ENCODE peak calls at places on chromosome 7, in seven cellular contexts. W is left lung, T is tibial nerve, R is right cardiac atrium, M is SJSA1, X is tibial artery, J is PC-3. U is an unnamed sample. For H3K4me1, the result is how much of the 10 kb centered on the place peaks cover.

GRCh38 chr7:4093492-4093891 is 588.6 kb upstream of the FOXK1 start:
- DNase-seq in M (no peak), W (no peak), J (no peak), X (no peak), R (no peak), T (no peak), U (no peak)

GRCh38 chr7:28136420-28136819 is 44.2 kb downstream of the JAZF1 start:
- DNase-seq in W (no peak), T (no peak), X (no peak), J (no peak), M (no peak), R (no peak), U (no peak)

GRCh38 chr7:24819916-24820689 is 62.8 kb upstream of the GSDME start:
- DNase-seq in J (peak), M (peak), T (peak), R (peak), W (peak), X (peak), U (peak)

GRCh38 chr7:39536926-39537325 is 29.3 kb upstream of the YAE1 start:
- DNase-seq in W (no peak), T (no peak), M (no peak), J (no peak), X (no peak), R (no peak), U (no peak)

GRCh38 chr7:36161996-36162395 is 8.9 kb downstream of the EEPD1 start:
- DNase-seq in M (no peak), R (no peak), J (peak), W (no peak), X (no peak), T (no peak), U (no peak)

GRCh38 chr7:90821961-90822620 is 226.0 kb downstream of the CDK14 start:
- DNase-seq in T (no peak), W (no peak), X (no peak), R (no peak), J (no peak), M (no peak), U (no peak)

GRCh38 chr7:154519229-154519628 is 467.0 kb downstream of the DPP6 start:
- DNase-seq in J (no peak), R (no peak), X (no peak), M (no peak), T (no peak), W (no peak), U (no peak)

GRCh38 chr7:21941570-21942224 is 4.0 kb downstream of the CDCA7L start:
- DNase-seq in W (no peak), T (no peak), R (no peak), M (no peak), X (no peak), J (peak), U (no peak)

GRCh38 chr7:46696741-46697140 is 775.7 kb upstream of the IGFBP3 start:
- DNase-seq in R (no peak), T (no peak), W (no peak), M (no peak), J (no peak), X (no peak), U (no peak)

GRCh38 chr7:84209006-84209405 is 14.4 kb upstream of the SEMA3A start:
- DNase-seq in J (no peak), M (no peak), R (no peak), X (no peak), T (no peak), W (no peak), U (no peak)

GRCh38 chr7:464712-465461 is 54.8 kb downstream of the PDGFA start:
- DNase-seq in M (peak), W (peak), T (no peak), R (no peak), J (no peak), X (peak), U (peak)

GRCh38 chr7:98354052-98354451 is 46.8 kb downstream of the BAIAP2L1 start:
- DNase-seq in M (no peak), T (no peak), J (peak), X (no peak), R (no peak), W (no peak), U (no peak)

GRCh38 chr7:7693881-7694280 is 24.5 kb downstream of the RPA3 start:
- DNase-seq in W (no peak), M (peak), R (no peak), X (no peak), J (peak), T (no peak), U (no peak)

GRCh38 chr7:155130493-155130892 is 60.4 kb downstream of the HTR5A start:
- DNase-seq in W (no peak), X (no peak), R (no peak), T (no peak), M (no peak), J (no peak), U (no peak)

GRCh38 chr7:24786941-24787340 is 29.7 kb upstream of the GSDME start:
- DNase-seq in M (peak), W (peak), J (peak), T (no peak), R (no peak), X (no peak), U (peak)

GRCh38 chr7:100035865-100036264 is 13.7 kb upstream of the ZSCAN21 start:
- DNase-seq in W (no peak), X (no peak), R (no peak), M (no peak), J (no peak), T (no peak), U (no peak)

GRCh38 chr7:114922652-114923402 is 933 bp downstream of the MDFIC start:
- DNase-seq in R (peak), J (peak), T (peak), M (peak), X (peak), W (peak), U (peak)

GRCh38 chr7:43646603-43647313 is 63.9 kb downstream of the STK17A start:
- DNase-seq in R (peak), J (peak), M (peak), T (no peak), W (no peak), X (peak), U (no peak)

GRCh38 chr7:28768577-28769147 is 189.5 kb downstream of the TRIL start:
- DNase-seq in M (no peak), J (peak), X (no peak), T (no peak), W (no peak), R (no peak), U (no peak)

GRCh38 chr7:107962817-107963216 is 40.1 kb downstream of the LAMB1 start:
- DNase-seq in T (no peak), M (no peak), R (no peak), X (no peak), J (no peak), W (no peak), U (no peak)

GRCh38 chr7:151309306-151309705 is 32.3 kb upstream of the NUB1 start:
- DNase-seq in X (no peak), M (no peak), T (no peak), R (no peak), J (no peak), W (no peak), U (no peak)

GRCh38 chr7:50954716-50955115 is 172.0 kb upstream of the GRB10 start:
- DNase-seq in R (no peak), W (no peak), M (no peak), X (no peak), T (no peak), J (no peak), U (no peak)

GRCh38 chr7:82017334-82017943 is 247.6 kb upstream of the HGF start:
- DNase-seq in J (peak), W (no peak), M (peak), X (no peak), R (no peak), T (no peak), U (no peak)

GRCh38 chr7:33145174-33145573 is 15.8 kb downstream of the BBS9 start:
- DNase-seq in J (no peak), W (no peak), R (no peak), T (no peak), M (no peak), X (no peak), U (no peak)

GRCh38 chr7:149458235-149458634 is 2.6 kb downstream of the ZNF777 start:
- DNase-seq in T (no peak), M (peak), X (no peak), J (no peak), W (no peak), R (no peak), U (no peak)

GRCh38 chr7:3272691-3273141 is 28.3 kb upstream of the SDK1 start:
- DNase-seq in J (peak), X (no peak), R (no peak), T (no peak), M (peak), W (no peak), U (no peak)

GRCh38 chr7:52911326-52911725 is 124.1 kb upstream of the POM121L12 start:
- DNase-seq in W (no peak), J (no peak), R (no peak), M (no peak), X (no peak), T (no peak), U (no peak)

GRCh38 chr7:107995184-107996071 is 7.5 kb downstream of the LAMB1 start:
- DNase-seq in J (peak), W (no peak), M (peak), T (peak), R (no peak), X (no peak), U (no peak)

GRCh38 chr7:1603346-1604211 is 33.7 kb upstream of the PSMG3 start:
- DNase-seq in M (no peak), W (no peak), R (no peak), J (no peak), X (no peak), T (no peak), U (no peak)

GRCh38 chr7:50962962-50963374 is 180.3 kb upstream of the GRB10 start:
- DNase-seq in R (peak), W (peak), X (no peak), M (peak), T (peak), J (peak), U (peak)

GRCh38 chr7:124171068-124171467 is 138.2 kb upstream of the TMEM229A start:
- DNase-seq in J (peak), W (no peak), M (no peak), R (no peak), X (no peak), T (no peak), U (peak)

DNA sequence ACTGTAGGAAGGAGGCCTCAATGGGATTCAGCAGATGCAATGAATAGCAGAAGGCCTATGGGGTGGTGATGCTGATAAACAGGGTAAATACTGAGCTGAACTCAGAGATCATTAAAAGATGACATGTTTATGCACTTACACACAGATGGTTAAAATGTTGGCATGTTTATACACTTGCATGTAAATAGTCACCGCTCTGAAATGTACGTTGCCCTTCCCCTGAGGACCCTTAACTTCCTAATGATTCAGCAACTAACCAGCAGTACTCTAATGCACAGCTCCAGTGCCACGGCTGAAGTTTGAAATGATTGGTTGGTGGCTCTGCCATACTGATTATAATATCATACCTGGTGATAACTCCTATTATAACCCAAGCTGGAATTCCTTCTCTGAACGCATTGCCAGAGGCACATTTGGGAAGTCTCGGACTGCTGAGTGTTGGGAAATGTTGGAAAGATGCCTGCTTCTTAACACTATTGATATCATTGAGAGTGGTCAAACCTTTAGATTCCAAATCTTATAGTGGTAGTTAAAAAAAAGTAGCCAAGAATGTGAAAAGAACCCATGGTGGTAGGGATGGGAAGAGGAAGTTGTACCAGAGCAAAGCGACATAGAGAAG is 3.7 kb upstream of the CAV1 start:
- DNase-seq in X (no peak), M (no peak), R (no peak), W (no peak), T (no peak), J (peak), U (no peak)
- H3K4me1 ChIP-seq in X (under half), M (under half), R (under half), W (under half), T (under half), J (under half), U (under half)

GRCh38 chr7:16814987-16815386 is 10.2 kb upstream of the AGR2 start:
- DNase-seq in J (no peak), M (no peak), T (no peak), R (no peak), W (no peak), X (no peak), U (no peak)
- H3K4me1 ChIP-seq in J (half or more), M (under half), T (under half), R (under half), W (under half), X (under half), U (under half)

GRCh38 chr7:31995134-31995533 is 75.1 kb downstream of the PDE1C start:
- DNase-seq in X (no peak), R (no peak), M (no peak), T (no peak), W (no peak), J (peak), U (no peak)

GRCh38 chr7:31997423-31997822 is 72.8 kb downstream of the PDE1C start:
- DNase-seq in J (no peak), R (no peak), T (no peak), M (no peak), X (no peak), W (no peak), U (no peak)

GRCh38 chr7:31986878-31987518 is 83.2 kb downstream of the PDE1C start:
- DNase-seq in R (no peak), J (peak), M (peak), T (no peak), X (no peak), W (no peak), U (no peak)

GRCh38 chr7:31991406-31991805 is 78.8 kb downstream of the PDE1C start:
- DNase-seq in M (no peak), T (no peak), R (no peak), X (no peak), W (no peak), J (no peak), U (no peak)

DNA sequence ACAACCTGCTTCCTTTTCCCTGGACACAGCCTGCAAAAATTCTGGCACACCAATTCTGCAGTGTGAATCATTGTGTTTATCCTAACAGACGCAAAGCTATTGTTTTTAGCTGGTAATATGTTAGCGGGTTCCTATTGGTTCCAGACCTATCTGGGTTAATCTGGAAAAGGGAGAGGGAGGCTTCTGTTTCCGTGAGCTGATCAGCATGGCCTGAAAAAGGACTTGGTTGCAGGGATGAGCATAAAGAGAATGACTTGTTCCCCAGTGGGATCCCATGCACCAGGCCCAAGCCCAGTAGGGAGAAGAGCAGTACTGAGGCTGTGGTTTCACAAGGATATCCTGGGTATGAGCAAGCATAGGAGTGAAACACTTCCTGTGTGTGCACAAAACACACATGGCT is 78.4 kb downstream of the PDE1C start:
- DNase-seq in T (no peak), M (no peak), X (no peak), R (no peak), W (no peak), J (peak), U (no peak)
- H3K4me1 ChIP-seq in T (under half), M (under half), X (under half), R (under half), W (under half), J (under half), U (under half)

GRCh38 chr7:76328390-76328789 is 25.9 kb downstream of the HSPB1 start:
- DNase-seq in M (no peak), W (no peak), J (no peak), R (no peak), X (no peak), T (no peak), U (no peak)

GRCh38 chr7:76325092-76325491 is 22.6 kb downstream of the HSPB1 start:
- DNase-seq in M (no peak), W (peak), X (no peak), R (no peak), T (no peak), J (no peak), U (no peak)

GRCh38 chr7:76326646-76327233 is 24.3 kb downstream of the HSPB1 start:
- DNase-seq in M (peak), R (no peak), T (no peak), W (no peak), X (no peak), J (peak), U (no peak)

GRCh38 chr7:76327610-76328009 is 25.1 kb downstream of the HSPB1 start:
- DNase-seq in M (no peak), T (no peak), J (no peak), W (no peak), R (no peak), X (no peak), U (no peak)

DNA sequence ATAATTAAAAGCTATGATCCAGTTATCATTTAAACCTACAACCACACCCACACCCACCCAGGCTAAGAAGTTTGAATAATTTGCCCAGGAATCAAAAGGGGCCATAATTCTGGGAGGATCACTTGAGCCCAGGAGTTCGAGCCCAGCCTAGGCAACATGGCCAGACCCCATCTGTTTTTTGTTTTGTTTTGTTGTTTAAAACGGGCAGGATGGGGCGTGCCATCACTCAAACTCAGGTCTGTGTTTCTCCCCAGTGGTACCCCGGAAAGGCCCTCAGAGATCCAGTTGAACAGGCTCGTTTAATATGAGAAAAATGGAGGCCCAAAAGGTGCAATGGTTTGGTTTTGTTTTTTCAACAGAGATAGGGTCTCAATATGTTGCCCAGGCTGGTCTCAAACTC is 23.3 kb downstream of the HSPB1 start:
- DNase-seq in J (no peak), W (peak), T (no peak), R (no peak), X (no peak), M (no peak), U (no peak)
- H3K4me1 ChIP-seq in J (under half), W (under half), T (under half), R (under half), X (under half), M (under half), U (half or more)

GRCh38 chr7:44984478-44984758 is 5.6 kb upstream of the MYO1G start:
- DNase-seq in J (no peak), T (no peak), M (no peak), X (no peak), R (no peak), W (no peak), U (no peak)
- H3K4me1 ChIP-seq in J (under half), T (half or more), M (under half), X (under half), R (under half), W (half or more), U (under half)